ENCODE peak calls at places on chromosomes 13 and 19, in ten cellular contexts. U is HCT116, Q is prostate gland, G is GM23338, H is endodermal cell, D is breast epithelium, J is ovary, A is WERI-Rb-1, S is foreskin fibroblast, T is fibroblast of lung. P is an unnamed sample.

GRCh38 chr13:74115138-74115537 is 19.1 kb downstream of the KLF12 start:
- DNase-seq in U (no peak), Q (no peak), G (no peak), H (no peak), D (no peak), J (no peak), A (no peak), S (peak; percentile 69), T (peak; percentile 59), P (no peak)

GRCh38 chr13:37481005-37481857 is 117.3 kb downstream of the POSTN start:
- DNase-seq in U (no peak), Q (no peak), G (no peak), H (no peak), D (no peak), J (no peak), A (no peak), S (peak; percentile 63), T (peak; percentile 15), P (no peak)

GRCh38 chr19:40163541-40164129 is 27.6 kb upstream of the MAP3K10 start:
- DNase-seq in U (no peak), Q (no peak), G (no peak), H (no peak), D (no peak), J (no peak), A (no peak), S (no peak), T (no peak), P (peak; percentile 68)

GRCh38 chr19:34497112-34497805 is 15.7 kb downstream of the WTIP start:
- DNase-seq in U (no peak), Q (no peak), G (no peak), H (no peak), D (no peak), J (no peak), A (no peak), S (no peak), T (no peak), P (no peak)

GRCh38 chr13:84645196-84646071 is 763.2 kb upstream of the SLITRK1 start:
- DNase-seq in U (no peak), Q (no peak), G (no peak), H (no peak), D (no peak), J (no peak), A (peak; percentile 12), S (peak; percentile 45), T (no peak), P (no peak)

GRCh38 chr13:111335263-111335662 is 14.8 kb downstream of the TEX29 start:
- DNase-seq in U (no peak), Q (peak; percentile 2), G (no peak), H (peak; percentile 14), D (no peak), J (no peak), A (no peak), S (no peak), T (no peak), P (no peak)

GRCh38 chr13:52016296-52016695 is 4.1 kb downstream of the ALG11 start:
- DNase-seq in U (no peak), Q (no peak), G (no peak), H (no peak), D (no peak), J (no peak), A (no peak), S (no peak), T (no peak), P (no peak)

GRCh38 chr13:24802074-24802473 is 38.1 kb downstream of the RNF17 start:
- DNase-seq in U (no peak), Q (no peak), G (no peak), H (no peak), D (no peak), J (no peak), A (no peak), S (no peak), T (peak; percentile 20), P (no peak)

GRCh38 chr19:44869728-44870470 is 21.2 kb upstream of the TOMM40 start:
- DNase-seq in U (no peak), Q (no peak), G (no peak), H (no peak), D (no peak), J (peak; percentile 56), A (no peak), S (peak; percentile 25), T (peak; percentile 70), P (no peak)

DNA sequence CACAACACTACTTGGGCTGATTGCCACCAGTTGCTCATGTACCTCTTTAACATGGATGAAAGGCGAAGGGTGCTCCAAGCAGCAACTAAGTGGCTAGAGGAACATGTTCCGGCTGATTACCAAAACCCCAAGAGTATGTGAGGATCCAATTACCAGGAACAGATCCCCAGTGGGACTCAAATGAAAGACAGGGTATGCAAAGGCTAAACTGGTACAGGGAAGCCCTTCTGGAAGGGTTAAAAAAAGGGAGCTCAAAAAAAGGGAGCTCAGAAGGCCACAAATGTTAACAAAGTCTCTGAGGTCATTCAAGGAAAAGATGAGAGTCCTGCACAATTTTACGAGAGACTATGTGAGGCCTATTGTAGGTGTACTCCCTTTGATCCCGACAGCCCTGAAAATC is 604.7 kb downstream of the UQCRFS1 start:
- DNase-seq in U (no peak), Q (no peak), G (no peak), H (no peak), D (no peak), J (no peak), A (no peak), S (no peak), T (no peak), P (no peak)
- TF ChIP-seq CTCF in U (no peak), Q (no peak), G (no peak), H (no peak), D (no peak), J (no peak), A (no peak), S (no peak), T (no peak), P (no peak)

GRCh38 chr19:38278751-38279150 is 14.4 kb downstream of the SPINT2 start:
- DNase-seq in U (no peak), Q (no peak), G (no peak), H (no peak), D (no peak), J (no peak), A (no peak), S (no peak), T (no peak), P (no peak)

GRCh38 chr19:38277549-38277948 is 13.2 kb downstream of the SPINT2 start:
- DNase-seq in U (no peak), Q (peak; percentile 58), G (no peak), H (no peak), D (no peak), J (no peak), A (no peak), S (peak; percentile 45), T (peak; percentile 68), P (no peak)

GRCh38 chr19:38274734-38275133 is 10.4 kb downstream of the SPINT2 start:
- DNase-seq in U (no peak), Q (peak; percentile 58), G (no peak), H (no peak), D (no peak), J (no peak), A (no peak), S (no peak), T (no peak), P (no peak)

GRCh38 chr19:38277969-38278680 is 13.8 kb downstream of the SPINT2 start:
- DNase-seq in U (no peak), Q (no peak), G (no peak), H (no peak), D (no peak), J (peak; percentile 69), A (no peak), S (peak; percentile 78), T (peak; percentile 65), P (no peak)

GRCh38 chr19:38276942-38277517 is 12.7 kb downstream of the SPINT2 start:
- DNase-seq in U (no peak), Q (no peak), G (no peak), H (no peak), D (no peak), J (no peak), A (no peak), S (no peak), T (no peak), P (no peak)
- H3K4me3 ChIP-seq in U (no peak overlapping the region), Q (no peak overlapping the region), G (no peak overlapping the region), H (no peak overlapping the region), D (no peak overlapping the region), J (no peak overlapping the region), A (no peak overlapping the region), S (no peak overlapping the region), T (no peak overlapping the region), P (no peak overlapping the region)

GRCh38 chr19:51096473-51097165 is 11.6 kb downstream of the CTU1 start:
- DNase-seq in U (peak; percentile 21), Q (no peak), G (peak; percentile 57), H (no peak), D (no peak), J (no peak), A (no peak), S (no peak), T (no peak), P (no peak)
- TF ChIP-seq CTCF in U (peak; percentile 61), Q (peak; percentile 43), G (peak; percentile 48), H (peak; percentile 70), D (no peak), J (no peak), A (peak; percentile 8), S (peak; percentile 11), T (peak; percentile 13), P (no peak)

GRCh38 chr13:98571955-98572662 is 4.8 kb downstream of the STK24 start:
- DNase-seq in U (no peak), Q (no peak), G (no peak), H (no peak), D (no peak), J (no peak), A (no peak), S (peak; percentile 93), T (peak; percentile 66), P (peak; percentile 35)
- H3K4me3 ChIP-seq in U (peak overlapping the region; percentile 48), Q (no peak overlapping the region), G (no peak overlapping the region), H (no peak overlapping the region), D (peak overlapping the region; percentile 53), J (no peak overlapping the region), A (no peak overlapping the region), S (peak overlapping the region; percentile 3), T (peak overlapping the region; percentile 29), P (peak overlapping the region; percentile 96)

GRCh38 chr19:8387688-8388611 is 2.2 kb upstream of the RAB11B start:
- DNase-seq in U (no peak), Q (no peak), G (no peak), H (no peak), D (no peak), J (no peak), A (no peak), S (no peak), T (no peak), P (no peak)
- TF ChIP-seq CTCF in U (no peak), Q (no peak), G (no peak), H (no peak), D (no peak), J (no peak), A (no peak), S (no peak), T (no peak), P (no peak)

DNA sequence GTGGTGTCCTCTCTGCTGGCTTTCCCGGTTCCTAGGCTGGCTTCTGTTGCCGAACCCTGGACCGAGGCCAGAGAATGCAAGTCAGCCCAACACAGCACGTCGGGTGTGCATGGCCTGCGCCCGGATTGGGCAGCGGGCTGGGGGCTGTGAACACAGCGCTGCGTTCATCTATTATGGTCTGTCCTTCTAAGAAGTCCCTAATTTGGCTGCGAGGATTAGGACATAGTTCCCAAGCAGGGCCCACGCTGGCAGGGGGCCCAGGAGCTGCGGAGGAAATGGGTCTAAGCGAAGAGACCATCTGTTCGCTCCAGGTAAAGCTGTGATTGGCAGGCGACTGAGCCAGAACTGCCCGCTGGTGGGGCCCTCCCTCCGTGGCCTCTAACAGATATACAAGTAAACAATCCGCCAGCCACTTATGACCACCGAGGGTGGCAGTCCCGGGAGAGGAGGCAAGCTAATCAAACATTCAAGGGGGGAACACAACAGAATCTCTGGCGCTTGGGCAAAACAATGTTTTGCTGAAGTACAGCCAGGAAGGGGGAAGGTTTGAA is 6.0 kb downstream of the SYCE2 start:
- DNase-seq in U (no peak), Q (peak; percentile 80), G (peak; percentile 79), H (peak; percentile 92), D (peak; percentile 90), J (peak; percentile 76), A (peak; percentile 95), S (peak; percentile 73), T (peak; percentile 80), P (no peak)
- H3K4me3 ChIP-seq in U (no peak overlapping the region), Q (peak overlapping the region; percentile 10), G (peak overlapping the region; percentile 33), H (no peak overlapping the region), D (peak overlapping the region; percentile 58), J (no peak overlapping the region), A (peak overlapping the region; percentile 40), S (no peak overlapping the region), T (no peak overlapping the region), P (no peak overlapping the region)